ENCODE peak calls at places on chromosomes 6 and 20, in four cellular contexts. F is HCT116, G is neural progenitor cell, L is hepatocyte. B is an unnamed sample.
A peak's percentile ranks its signal among the peaks of the same experiment; 100 is the strongest.

GRCh38 chr6:22940571-22941290 is 371.4 kb downstream of the HDGFL1 start:
- DNase-seq in G (no peak), L (no peak), F (no peak), B (no peak)

GRCh38 chr6:131555992-131556391 is 17.0 kb upstream of the ARG1 start:
- DNase-seq in F (no peak), L (peak; percentile 23), G (no peak), B (no peak)

GRCh38 chr20:24157213-24157612 is 168.6 kb upstream of the GGTLC1 start:
- DNase-seq in G (no peak), L (no peak), F (no peak), B (no peak)

GRCh38 chr6:108071736-108072276 is 2.7 kb downstream of the OSTM1 start:
- DNase-seq in L (no peak), F (no peak), G (no peak), B (no peak)

GRCh38 chr6:37109714-37110454 is 60.1 kb upstream of the PIM1 start:
- DNase-seq in G (no peak), F (no peak), L (peak; percentile 64), B (no peak)

GRCh38 chr6:8080338-8081151 is 16.4 kb upstream of the BLOC1S5 start:
- DNase-seq in F (no peak), G (no peak), L (peak; percentile 24), B (no peak)

GRCh38 chr6:162854734-162855191 is 127.0 kb downstream of the PACRG start:
- DNase-seq in F (no peak), L (no peak), G (peak; percentile 23), B (no peak)

GRCh38 chr6:52820198-52820597 is 16.6 kb upstream of the GSTA1 start:
- DNase-seq in G (no peak), F (no peak), L (no peak), B (no peak)

GRCh38 chr6:1832358-1832757 is 222.6 kb downstream of the FOXC1 start:
- DNase-seq in G (no peak), L (no peak), F (no peak), B (no peak)

GRCh38 chr6:161414180-161414579 is 140.3 kb upstream of the AGPAT4 start:
- DNase-seq in L (no peak), G (no peak), F (no peak), B (no peak)

GRCh38 chr6:146913842-146914562 is 290.2 kb upstream of the STXBP5 start:
- DNase-seq in F (peak; percentile 82), L (peak; percentile 91), G (peak; percentile 65), B (peak; percentile 94)

GRCh38 chr20:59581983-59582679 is 22.2 kb upstream of the PHACTR3 start:
- DNase-seq in L (no peak), F (no peak), G (no peak), B (no peak)

GRCh38 chr20:1107176-1107575 is 11.2 kb upstream of the PSMF1 start:
- DNase-seq in F (no peak), G (no peak), L (no peak), B (no peak)

GRCh38 chr20:20225325-20225724 is 142.6 kb upstream of the INSM1 start:
- DNase-seq in G (peak; percentile 65), L (no peak), F (no peak), B (no peak)

GRCh38 chr20:12882832-12883506 is 125.8 kb upstream of the SPTLC3 start:
- DNase-seq in F (no peak), L (peak; percentile 28), G (no peak), B (no peak)

GRCh38 chr20:37515876-37516275 is 5.2 kb upstream of the NNAT start:
- DNase-seq in G (no peak), F (no peak), L (no peak), B (no peak)

GRCh38 chr20:1566701-1567100 is 9.2 kb upstream of the SIRPD start:
- DNase-seq in L (peak; percentile 0), F (no peak), G (no peak), B (peak; percentile 50)

GRCh38 chr6:80767808-80768207 is 661.3 kb downstream of the BCKDHB start:
- DNase-seq in L (no peak), F (peak; percentile 23), G (no peak), B (peak; percentile 9)

GRCh38 chr6:8013763-8014162 is 50.4 kb downstream of the BLOC1S5 start:
- DNase-seq in G (no peak), L (no peak), F (no peak), B (no peak)

GRCh38 chr6:159217595-159218275 is 48.5 kb downstream of the FNDC1 start:
- DNase-seq in F (peak; percentile 39), L (peak; percentile 65), G (peak; percentile 82), B (no peak)

GRCh38 chr20:51894619-51895018 is 92.3 kb upstream of the SALL4 start:
- DNase-seq in G (no peak), F (no peak), L (no peak), B (no peak)

GRCh38 chr20:23043376-23043775 is 6.1 kb downstream of the THBD start:
- DNase-seq in F (no peak), L (no peak), G (no peak), B (no peak)

GRCh38 chr6:40743226-40743625 is 156.1 kb upstream of the LRFN2 start:
- DNase-seq in L (no peak), G (peak; percentile 47), F (no peak), B (no peak)

GRCh38 chr6:30061766-30062458 is 847 bp downstream of the POLR1H start:
- DNase-seq in F (no peak), L (peak; percentile 29), G (no peak), B (no peak)

GRCh38 chr6:129694036-129694435 is 15.9 kb downstream of the ARHGAP18 start:
- DNase-seq in L (no peak), F (no peak), G (no peak), B (no peak)

GRCh38 chr20:62352402-62353288 is 14.5 kb downstream of the LAMA5 start:
- DNase-seq in F (no peak), L (no peak), G (no peak), B (no peak)

GRCh38 chr6:137709424-137710281 is 157.4 kb upstream of the TNFAIP3 start:
- DNase-seq in G (no peak), F (no peak), L (no peak), B (no peak)

GRCh38 chr6:132995432-132995831 is 181.1 kb downstream of the RPS12 start:
- DNase-seq in F (no peak), L (no peak), G (no peak), B (no peak)

GRCh38 chr20:6583134-6583738 is 184.2 kb upstream of the BMP2 start:
- DNase-seq in F (no peak), L (peak; percentile 76), G (peak; percentile 75), B (no peak)

GRCh38 chr6:89895273-89895874 is 1.1 kb downstream of the GJA10 start:
- DNase-seq in F (no peak), G (peak; percentile 85), L (peak; percentile 80), B (no peak)

GRCh38 chr6:96620851-96621250 is 57.9 kb downstream of the FHL5 start:
- DNase-seq in G (no peak), L (no peak), F (no peak), B (no peak)
- H3K4me1 ChIP-seq in G (no peaks in the 10 kb centered on the region), L (no peaks in the 10 kb centered on the region), F (no peaks in the 10 kb centered on the region), B (no peaks in the 10 kb centered on the region)

GRCh38 chr6:26020983-26021349 is 58.4 kb downstream of the TRIM38 start:
- DNase-seq in F (peak; percentile 72), G (peak; percentile 64), L (peak; percentile 65), B (no peak)

GRCh38 chr6:26022166-26022510 is 59.5 kb downstream of the TRIM38 start:
- DNase-seq in L (peak; percentile 82), G (peak; percentile 60), F (peak; percentile 71), B (no peak)

GRCh38 chr6:26020291-26020982 is 57.8 kb downstream of the TRIM38 start:
- DNase-seq in L (peak; percentile 84), G (peak; percentile 69), F (peak; percentile 92), B (no peak)

GRCh38 chr6:26022737-26023136 is 60.1 kb downstream of the TRIM38 start:
- DNase-seq in F (no peak), G (no peak), L (no peak), B (no peak)

GRCh38 chr6:26021350-26022165 is 59.0 kb downstream of the TRIM38 start:
- DNase-seq in G (peak; percentile 93), F (peak; percentile 95), L (peak; percentile 96), B (no peak)
- TF ChIP-seq CTCF in G (no peak), F (no peak), L (no peak), B (no peak)

GRCh38 chr20:48738094-48738398 is 89.8 kb downstream of the PREX1 start:
- DNase-seq in L (no peak), F (no peak), G (no peak), B (no peak)
- H3K4me1 ChIP-seq in L (peaks cover 8% of the 10 kb centered on the region), F (no peaks in the 10 kb centered on the region), G (no peaks in the 10 kb centered on the region), B (no peaks in the 10 kb centered on the region)

GRCh38 chr20:57092112-57092899 is 174.1 kb downstream of the BMP7 start:
- DNase-seq in F (peak; percentile 44), L (peak; percentile 86), G (peak; percentile 88), B (no peak)
- TF ChIP-seq CTCF in F (peak; percentile 86), L (peak; percentile 94), G (peak; percentile 85), B (peak; percentile 95)

GRCh38 chr20:34925981-34926380 is 29.6 kb downstream of the GSS start:
- DNase-seq in L (no peak), F (no peak), G (no peak), B (no peak)

GRCh38 chr20:34923414-34923813 is 32.2 kb downstream of the GSS start:
- DNase-seq in G (no peak), F (no peak), L (no peak), B (no peak)

GRCh38 chr20:34922654-34923381 is 32.8 kb downstream of the GSS start:
- DNase-seq in G (no peak), L (no peak), F (no peak), B (no peak)

GRCh38 chr20:34927736-34928135 is 27.9 kb downstream of the GSS start:
- DNase-seq in G (no peak), F (no peak), L (no peak), B (peak; percentile 83)

GRCh38 chr20:34925341-34925740 is 30.3 kb downstream of the GSS start:
- DNase-seq in L (no peak), F (no peak), G (no peak), B (no peak)
- H3K4me1 ChIP-seq in L (no peaks in the 10 kb centered on the region), F (peaks cover 5% of the 10 kb centered on the region), G (no peaks in the 10 kb centered on the region), B (peaks cover 45% of the 10 kb centered on the region)

DNA sequence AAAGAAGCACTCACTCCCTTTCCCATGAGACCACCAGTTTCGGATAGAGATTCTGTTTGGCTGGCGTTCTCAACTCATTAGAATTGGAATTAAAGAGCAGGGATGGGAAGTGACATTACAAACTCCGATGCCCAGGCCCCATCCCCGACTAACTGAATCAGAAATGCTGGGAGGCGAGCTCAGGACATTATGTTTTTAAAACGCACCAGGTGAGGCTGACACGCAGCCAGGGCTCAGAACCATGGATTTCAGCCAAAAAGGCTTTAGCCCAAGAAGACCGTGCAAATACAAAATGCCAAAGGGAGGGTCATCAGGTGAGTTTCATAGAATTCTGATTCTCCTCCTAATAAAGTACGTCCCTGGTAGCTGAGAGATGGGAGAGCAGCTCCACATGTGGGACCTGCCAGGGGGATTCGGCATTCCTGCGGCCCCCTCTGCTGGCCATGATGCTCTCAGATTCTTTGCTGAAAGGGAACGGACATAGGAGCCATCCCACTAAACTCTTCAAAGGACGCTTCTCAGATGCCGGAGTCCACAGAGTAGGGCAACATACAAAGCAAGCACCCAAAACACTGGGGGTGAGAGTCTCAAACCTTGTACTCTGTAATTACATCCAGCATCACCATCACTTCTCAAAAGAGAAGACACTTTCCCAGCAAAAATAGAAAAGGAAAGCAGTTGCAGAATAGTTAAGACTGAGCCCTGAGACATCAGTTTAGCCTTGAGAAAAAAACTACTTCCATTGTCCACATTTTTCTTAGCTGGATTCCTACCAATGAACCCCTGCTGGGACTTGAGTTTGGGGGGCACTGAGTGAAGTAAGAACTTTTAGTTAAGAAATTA is 205.2 kb downstream of the BMP7 start:
- DNase-seq in F (no peak), G (peak; percentile 81), L (peak; percentile 67), B (no peak)
- TF ChIP-seq CTCF in F (peak; percentile 27), G (peak; percentile 81), L (peak; percentile 69), B (peak; percentile 31)